ENCODE peak calls at places on chromosomes 7 and 10, in seven cellular contexts. Z, V, F, H, Y, U and B are unnamed samples.

GRCh38 chr10:129658673-129659072 is 191.6 kb downstream of the MGMT start:
- DNase-seq in H (no peak), U (no peak), V (no peak), Y (no peak), F (peak; percentile 3), Z (peak; percentile 18), B (no peak)

GRCh38 chr7:46786221-46786951 is 795.5 kb downstream of the TNS3 start:
- DNase-seq in H (peak; percentile 71), F (no peak), Y (peak; percentile 90), U (no peak), Z (no peak), V (no peak), B (peak; percentile 62)

GRCh38 chr10:50224330-50224952 is 26.9 kb downstream of the ASAH2 start:
- DNase-seq in Y (peak; percentile 78), H (peak; percentile 41), V (peak; percentile 56), U (no peak), F (peak; percentile 85), Z (peak; percentile 74), B (peak; percentile 36)

GRCh38 chr7:68547181-68547580 is 1051.1 kb upstream of the AUTS2 start:
- DNase-seq in V (no peak), H (peak; percentile 1), Y (no peak), F (no peak), Z (no peak), U (no peak), B (no peak)

GRCh38 chr7:42017356-42017986 is 219.5 kb downstream of the GLI3 start:
- DNase-seq in Y (no peak), H (no peak), V (no peak), F (no peak), U (no peak), Z (no peak), B (no peak)

GRCh38 chr7:139683137-139683871 is 94.5 kb downstream of the HIPK2 start:
- DNase-seq in V (no peak), Y (peak; percentile 28), F (peak; percentile 73), Z (no peak), U (no peak), H (peak; percentile 37), B (peak; percentile 37)

GRCh38 chr10:84499846-84500245 is 171.5 kb downstream of the CCSER2 start:
- DNase-seq in V (no peak), Z (no peak), F (no peak), Y (peak; percentile 59), H (no peak), U (no peak), B (no peak)

GRCh38 chr10:98006266-98006665 is 24.2 kb downstream of the CRTAC1 start:
- DNase-seq in H (no peak), Y (no peak), F (no peak), V (no peak), Z (no peak), U (no peak), B (no peak)

GRCh38 chr10:114623661-114624294 is 34.3 kb downstream of the ABLIM1 start:
- DNase-seq in Z (no peak), Y (peak; percentile 84), H (no peak), F (peak; percentile 70), V (peak; percentile 78), U (no peak), B (peak; percentile 96)

GRCh38 chr7:106167439-106168136 is 55.5 kb upstream of the SYPL1 start:
- DNase-seq in Z (no peak), H (no peak), Y (peak; percentile 52), F (peak; percentile 34), V (no peak), U (no peak), B (no peak)

GRCh38 chr7:70317356-70317755 is 719.1 kb downstream of the AUTS2 start:
- DNase-seq in H (no peak), U (no peak), F (no peak), Y (peak; percentile 6), V (no peak), Z (no peak), B (peak; percentile 36)

GRCh38 chr10:124196659-124197058 is 103.3 kb upstream of the CHST15 start:
- DNase-seq in Y (no peak), Z (no peak), U (no peak), V (no peak), H (no peak), F (no peak), B (no peak)

GRCh38 chr10:131517781-131518180 is 206.3 kb upstream of the TCERG1L start:
- DNase-seq in Z (no peak), F (no peak), H (no peak), Y (no peak), U (no peak), V (no peak), B (no peak)

GRCh38 chr10:12264204-12264908 is 68.4 kb downstream of the CDC123 start:
- DNase-seq in H (peak; percentile 11), U (peak; percentile 86), Y (peak; percentile 78), Z (peak; percentile 89), V (peak; percentile 36), F (peak; percentile 87), B (peak; percentile 27)

GRCh38 chr7:51077951-51078350 is 238.7 kb downstream of the COBL start:
- DNase-seq in Y (no peak), Z (peak; percentile 27), F (no peak), H (no peak), V (no peak), U (no peak), B (no peak)

GRCh38 chr7:32779167-32779566 is 112.4 kb downstream of the KBTBD2 start:
- DNase-seq in V (no peak), U (no peak), F (no peak), Z (no peak), H (no peak), Y (no peak), B (no peak)

GRCh38 chr10:116271593-116272496 is 1.2 kb downstream of the GFRA1 start:
- DNase-seq in Y (peak; percentile 31), Z (no peak), V (no peak), U (no peak), F (no peak), H (no peak), B (no peak)

GRCh38 chr10:112792487-112793196 is 157.4 kb upstream of the TCF7L2 start:
- DNase-seq in Y (peak; percentile 72), U (no peak), Z (no peak), F (peak; percentile 61), V (no peak), H (no peak), B (no peak)

GRCh38 chr10:66927271-66927950 is 1.6 kb downstream of the LRRTM3 start:
- DNase-seq in U (no peak), V (no peak), Z (no peak), F (peak; percentile 1), Y (no peak), H (no peak), B (no peak)

GRCh38 chr10:101482568-101482967 is 105.5 kb downstream of the POLL start:
- DNase-seq in Y (no peak), Z (no peak), V (no peak), U (no peak), H (no peak), F (no peak), B (no peak)

GRCh38 chr7:6071406-6071805 is 40.2 kb downstream of the ANKRD61 start:
- DNase-seq in Z (no peak), H (no peak), F (no peak), Y (no peak), U (no peak), V (no peak), B (no peak)

GRCh38 chr7:104039363-104039762 is 49.9 kb upstream of the RELN start:
- DNase-seq in Z (no peak), Y (no peak), V (no peak), U (no peak), H (no peak), F (no peak), B (no peak)

GRCh38 chr10:133264455-133264854 is 12.2 kb downstream of the ADAM8 start:
- DNase-seq in U (no peak), H (no peak), F (no peak), Y (no peak), V (no peak), Z (peak; percentile 85), B (no peak)